ENCODE peak calls at places on chromosomes 5 and 9, in five cellular contexts. M is ovary, E is sigmoid colon, W is uterus, X is endothelial cell of umbilical vein. L is an unnamed sample.

GRCh38 chr5:180390441-180391190 is 37.5 kb upstream of the GFPT2 start:
- DNase-seq in M (no peak), X (no peak), E (no peak), W (no peak), L (no peak)

GRCh38 chr5:17069995-17070405 is 133.9 kb upstream of the MYO10 start:
- DNase-seq in E (no peak), M (peak), X (peak), W (no peak), L (no peak)

GRCh38 chr9:132168347-132168746 is 6.5 kb downstream of the NTNG2 start:
- DNase-seq in E (no peak), W (no peak), M (no peak), X (no peak), L (no peak)

GRCh38 chr5:10091701-10092100 is 158.0 kb downstream of the ATPSCKMT start:
- DNase-seq in E (no peak), X (no peak), M (no peak), W (no peak), L (no peak)

GRCh38 chr5:127586371-127586770 is 62.5 kb upstream of the CTXN3 start:
- DNase-seq in M (no peak), W (no peak), E (no peak), X (no peak), L (no peak)

GRCh38 chr9:74444389-74444788 is 52.7 kb upstream of the RORB start:
- DNase-seq in E (no peak), M (no peak), X (no peak), W (no peak), L (no peak)

GRCh38 chr9:110828148-110828730 is 159.6 kb downstream of the MUSK start:
- DNase-seq in X (no peak), E (peak), M (no peak), W (peak), L (no peak)

GRCh38 chr9:27765931-27766835 is 192.9 kb upstream of the C9orf72 start:
- DNase-seq in W (no peak), E (no peak), M (no peak), X (no peak), L (no peak)

GRCh38 chr9:131915181-131915580 is 164.5 kb downstream of the MED27 start:
- DNase-seq in M (no peak), E (no peak), W (no peak), X (no peak), L (no peak)

GRCh38 chr5:52840286-52841050 is 52.8 kb downstream of the ITGA1 start:
- DNase-seq in X (peak), E (no peak), W (peak), M (no peak), L (no peak)

GRCh38 chr5:167813381-167813780 is 478.1 kb upstream of the WWC1 start:
- DNase-seq in E (no peak), W (no peak), M (no peak), X (no peak), L (no peak)

DNA sequence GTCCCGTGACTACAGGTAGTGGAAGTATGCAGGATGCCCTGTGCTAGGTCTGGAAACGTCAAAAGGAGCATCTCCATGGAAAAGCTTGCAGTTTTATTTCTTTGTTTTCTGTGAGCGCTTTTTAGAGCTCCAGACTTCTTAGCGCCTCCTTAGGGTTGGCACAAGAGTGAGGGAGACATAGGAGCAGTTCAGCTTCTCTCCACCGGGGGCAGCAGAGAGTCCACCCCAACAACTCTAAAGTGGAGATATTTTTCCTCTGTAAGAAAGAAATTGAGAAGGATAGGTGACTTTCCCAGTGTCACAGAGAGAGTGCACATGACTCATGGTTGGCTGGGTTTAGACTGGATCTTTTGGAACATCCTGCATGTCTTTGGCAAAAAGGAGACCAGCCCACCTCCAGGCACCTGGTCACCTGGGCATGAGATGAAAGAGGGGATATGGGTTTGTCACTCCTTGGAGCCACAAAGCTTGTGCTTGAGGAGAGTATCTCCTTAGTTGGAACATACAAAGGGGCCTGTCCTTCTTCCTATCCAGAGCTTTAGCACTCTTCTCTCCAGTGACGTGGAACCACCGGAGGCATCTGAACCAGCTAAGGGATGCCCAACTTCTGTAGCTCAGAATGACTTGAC is 637.7 kb downstream of the SEMA5A start:
- DNase-seq in E (no peak), X (peak), W (no peak), M (no peak), L (no peak)
- TF ChIP-seq CTCF in E (no peak), X (peak), W (no peak), M (no peak), L (no peak)

GRCh38 chr9:126613656-126614055 is at the start of gene LMX1B:
- DNase-seq in X (no peak), E (no peak), M (no peak), W (no peak), L (no peak)
- H3K4me3 ChIP-seq in X (no peak), E (peak), M (no peak), W (no peak), L (peak)

GRCh38 chr5:157269165-157269671 is 3.3 kb downstream of the CYFIP2 start:
- DNase-seq in X (no peak), M (no peak), W (no peak), E (no peak), L (no peak)

GRCh38 chr5:157275403-157275802 is 9.5 kb downstream of the CYFIP2 start:
- DNase-seq in X (no peak), M (no peak), W (no peak), E (no peak), L (no peak)

GRCh38 chr5:157273131-157273556 is 7.2 kb downstream of the CYFIP2 start:
- DNase-seq in X (no peak), M (no peak), W (no peak), E (no peak), L (no peak)

GRCh38 chr5:157269763-157270272 is 3.9 kb downstream of the CYFIP2 start:
- DNase-seq in M (no peak), X (no peak), E (no peak), W (no peak), L (no peak)

GRCh38 chr5:157271740-157272271 is 5.9 kb downstream of the CYFIP2 start:
- DNase-seq in M (no peak), E (no peak), X (no peak), W (no peak), L (no peak)
- TF ChIP-seq POLR2A in M (no peak), E (no peak), X (no peak), W (no peak), L (no peak)

DNA sequence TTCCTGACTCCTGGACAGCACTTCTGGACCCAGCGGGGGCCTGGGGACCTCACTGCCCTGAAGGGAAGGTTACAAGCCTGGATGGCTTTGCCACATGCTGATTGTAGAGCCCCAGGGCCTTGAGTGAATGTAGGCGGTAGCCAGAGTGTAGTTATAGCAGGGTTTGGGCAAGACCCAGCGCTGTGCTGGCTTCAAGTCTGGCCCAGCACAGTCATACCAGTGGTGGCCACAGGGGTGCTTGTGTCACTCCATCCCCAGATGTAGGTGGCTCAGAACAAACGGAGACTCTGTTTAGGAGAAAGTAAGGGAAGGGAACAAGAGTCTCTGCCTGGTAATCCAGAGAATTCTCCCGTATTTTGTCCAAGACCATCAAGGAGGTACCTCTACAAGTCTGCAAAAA is 84.6 kb downstream of the STARD4 start:
- DNase-seq in M (no peak), W (no peak), X (no peak), E (no peak), L (no peak)
- TF ChIP-seq CTCF in M (no peak), W (no peak), X (no peak), E (no peak), L (no peak)

DNA sequence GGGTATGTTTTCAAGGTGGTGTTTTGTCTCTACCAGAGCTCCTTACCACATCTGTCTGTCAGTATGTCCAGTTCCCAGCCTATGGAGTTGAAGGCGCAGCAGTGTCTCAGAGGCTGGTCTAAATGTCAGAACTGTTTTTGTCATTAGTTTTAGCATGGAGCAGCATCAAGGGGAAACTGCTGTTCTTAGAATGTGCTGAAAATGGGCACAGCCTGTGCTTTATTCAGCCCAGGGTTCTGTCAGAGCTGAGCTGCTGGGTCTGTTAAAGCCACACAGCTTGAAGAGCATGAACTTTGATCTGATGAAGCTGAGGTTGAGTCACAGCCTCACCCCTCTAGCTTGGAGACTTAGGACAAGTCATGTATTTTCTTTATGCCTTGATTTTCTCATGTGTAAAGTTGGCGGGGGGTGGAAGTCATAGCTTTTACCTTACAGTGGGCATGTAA is 71.9 kb downstream of the RALGPS1 start:
- DNase-seq in X (no peak), M (no peak), E (no peak), W (no peak), L (no peak)
- H3K4me3 ChIP-seq in X (no peak), M (no peak), E (no peak), W (no peak), L (no peak)

GRCh38 chr9:128554155-128554862 is 1.9 kb downstream of the SPTAN1 start:
- DNase-seq in M (peak), W (peak), X (peak), E (peak), L (peak)
- TF ChIP-seq POLR2A in M (no peak), W (peak), X (peak), E (peak), L (no peak)

DNA sequence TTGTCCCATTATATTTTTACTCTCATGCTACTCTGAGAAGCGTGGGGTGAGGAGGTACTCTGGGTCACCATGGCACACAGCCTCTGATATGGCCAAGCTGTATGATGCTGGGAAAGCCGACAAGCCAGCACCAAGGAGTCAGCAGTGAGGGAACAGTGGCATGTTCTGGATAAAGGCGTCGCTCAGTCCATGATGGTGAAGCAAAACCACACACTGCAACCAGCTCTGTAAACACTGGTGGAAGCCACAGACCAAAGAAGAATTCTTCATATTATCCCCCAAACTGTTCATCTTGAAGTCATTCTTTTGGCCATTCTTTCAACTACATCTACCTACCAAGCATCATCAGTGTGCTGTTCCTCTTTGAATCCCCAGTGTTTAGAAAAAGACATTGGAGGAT is 264.6 kb downstream of the ARHGEF28 start:
- DNase-seq in E (no peak), M (no peak), X (no peak), W (no peak), L (no peak)
- TF ChIP-seq CTCF in E (no peak), M (no peak), X (no peak), W (no peak), L (no peak)

GRCh38 chr5:11385251-11385900 is 518.9 kb downstream of the CTNND2 start:
- DNase-seq in W (no peak), M (no peak), E (no peak), X (no peak), L (no peak)
- H3K4me3 ChIP-seq in W (no peak), M (no peak), E (peak), X (no peak), L (no peak)